ENCODE peak calls at places on chromosomes 12 and 14, in seven cellular contexts. H is keratinocyte, R is BJ, Q is left lung, V is gastrocnemius medialis, K is body of pancreas, Y is cardiac fibroblast. D is an unnamed sample.

GRCh38 chr14:80565001-80565400 is 353.7 kb upstream of the DIO2 start:
- DNase-seq in Y (no peak), K (no peak), R (no peak), Q (no peak), V (no peak), H (no peak), D (no peak)

GRCh38 chr12:89707623-89707991 is 1.0 kb downstream of the ATP2B1 start:
- DNase-seq in H (no peak), K (peak), V (peak), Q (peak), R (no peak), Y (no peak), D (no peak)

GRCh38 chr14:99467338-99468075 is 13.2 kb downstream of the SETD3 start:
- DNase-seq in V (no peak), Q (peak), H (no peak), R (no peak), K (no peak), Y (no peak), D (no peak)

GRCh38 chr12:124764870-124765570 is 98.6 kb downstream of the SCARB1 start:
- DNase-seq in K (peak), Q (no peak), Y (peak), H (no peak), V (peak), R (peak), D (peak)

GRCh38 chr12:108696111-108696995 is 35.0 kb downstream of the CORO1C start:
- DNase-seq in Y (peak), K (no peak), H (peak), V (no peak), R (peak), Q (no peak), D (peak)

GRCh38 chr14:42224053-42224888 is 617.6 kb downstream of the LRFN5 start:
- DNase-seq in Q (peak), Y (peak), R (no peak), V (no peak), H (no peak), K (peak), D (peak)

GRCh38 chr12:5708371-5708770 is 236.7 kb downstream of the ANO2 start:
- DNase-seq in Q (no peak), H (no peak), Y (no peak), R (no peak), V (no peak), K (no peak), D (no peak)

GRCh38 chr14:100835278-100836052 is 9.5 kb downstream of the MEG3 start:
- DNase-seq in R (no peak), H (no peak), K (no peak), Y (no peak), V (no peak), Q (no peak), D (no peak)

GRCh38 chr14:70789361-70789760 is 20.0 kb downstream of the MAP3K9 start:
- DNase-seq in K (no peak), R (peak), Y (peak), V (no peak), H (no peak), Q (peak), D (no peak)

GRCh38 chr12:52452101-52452500 is at the start of gene KRT6B:
- DNase-seq in H (no peak), K (no peak), Y (no peak), V (no peak), R (no peak), Q (no peak), D (no peak)

GRCh38 chr14:91348861-91349465 is 68.7 kb downstream of the CCDC88C start:
- DNase-seq in Y (no peak), R (no peak), V (no peak), H (no peak), K (no peak), Q (no peak), D (no peak)

GRCh38 chr12:8890313-8891084 is 23.8 kb upstream of the PHC1 start:
- DNase-seq in K (peak), R (no peak), Y (peak), V (peak), Q (no peak), H (no peak), D (no peak)

GRCh38 chr12:93733928-93734327 is 56.8 kb downstream of the CRADD start:
- DNase-seq in Y (no peak), Q (no peak), H (no peak), V (no peak), R (no peak), K (no peak), D (no peak)

GRCh38 chr14:103257211-103257962 is 76.7 kb upstream of the EIF5 start:
- DNase-seq in Y (no peak), H (peak), K (no peak), R (no peak), Q (no peak), V (no peak), D (no peak)

GRCh38 chr12:84910549-84911241 is 1.9 kb downstream of the SLC6A15 start:
- DNase-seq in Y (peak), K (no peak), H (no peak), V (no peak), R (no peak), Q (no peak), D (no peak)

GRCh38 chr14:63563370-63564026 is 20.3 kb upstream of the PPP2R5E start:
- DNase-seq in R (no peak), V (no peak), K (no peak), Q (no peak), Y (peak), H (no peak), D (no peak)

GRCh38 chr14:59189281-59189821 is 884 bp downstream of the DAAM1 start:
- DNase-seq in V (no peak), H (no peak), K (peak), R (no peak), Q (peak), Y (peak), D (no peak)

GRCh38 chr14:102419276-102419675 is 56.5 kb downstream of the TECPR2 start:
- DNase-seq in R (no peak), K (no peak), Y (no peak), H (no peak), V (no peak), Q (no peak), D (no peak)

GRCh38 chr12:8950702-8951478 is 1.4 kb upstream of the M6PR start:
- DNase-seq in H (no peak), K (no peak), Y (no peak), R (no peak), V (no peak), Q (no peak), D (no peak)

GRCh38 chr12:99768758-99769157 is 121.2 kb downstream of the GARIN6 start:
- DNase-seq in R (no peak), K (no peak), Y (no peak), Q (no peak), V (no peak), H (no peak), D (no peak)

GRCh38 chr14:70045715-70046535 is 142.8 kb downstream of the SLC8A3 start:
- DNase-seq in R (no peak), V (peak), Q (peak), H (no peak), K (peak), Y (peak), D (no peak)

GRCh38 chr14:69138189-69138535 is 14.8 kb downstream of the DCAF5 start:
- DNase-seq in V (no peak), R (no peak), K (no peak), Q (no peak), Y (peak), H (no peak), D (no peak)

GRCh38 chr12:71999795-72000194 is 61.1 kb downstream of the TPH2 start:
- DNase-seq in K (no peak), R (peak), H (peak), Q (no peak), Y (no peak), V (no peak), D (peak)

GRCh38 chr12:50986961-50987737 is 34.8 kb downstream of the HIGD1C start:
- DNase-seq in H (no peak), V (peak), Q (no peak), Y (peak), K (peak), R (peak), D (peak)

GRCh38 chr12:75917083-75917482 is 114.5 kb downstream of the PHLDA1 start:
- DNase-seq in H (no peak), Q (no peak), Y (no peak), R (no peak), K (no peak), V (no peak), D (no peak)

GRCh38 chr12:51721281-51721940 is 127.1 kb downstream of the FIGNL2 start:
- DNase-seq in V (no peak), H (no peak), Y (peak), K (no peak), Q (peak), R (no peak), D (no peak)

GRCh38 chr12:96752211-96752610 is 154.8 kb upstream of the NEDD1 start:
- DNase-seq in V (no peak), Y (no peak), Q (no peak), H (no peak), R (no peak), K (no peak), D (no peak)

GRCh38 chr12:94263011-94263786 is 114.8 kb downstream of the PLXNC1 start:
- DNase-seq in Y (no peak), V (no peak), R (no peak), H (no peak), K (peak), Q (no peak), D (no peak)

GRCh38 chr12:124469193-124469888 is 98.1 kb downstream of the NCOR2 start:
- DNase-seq in K (no peak), R (no peak), Y (no peak), H (no peak), Q (no peak), V (no peak), D (no peak)

GRCh38 chr14:28704153-28704552 is 62.4 kb upstream of the FOXG1 start:
- DNase-seq in H (no peak), R (no peak), Y (no peak), V (no peak), K (no peak), Q (no peak), D (no peak)

GRCh38 chr12:131251336-131252101 is 297.8 kb downstream of the ADGRD1 start:
- DNase-seq in Q (no peak), R (no peak), K (no peak), Y (no peak), H (no peak), V (no peak), D (no peak)

GRCh38 chr12:4006743-4007142 is 133.5 kb upstream of the PARP11 start:
- DNase-seq in Y (no peak), H (peak), V (no peak), Q (no peak), K (no peak), R (no peak), D (no peak)

GRCh38 chr12:60830381-60830780 is 1234.6 kb downstream of the SLC16A7 start:
- DNase-seq in Y (no peak), Q (no peak), K (no peak), V (no peak), H (no peak), R (no peak), D (no peak)

GRCh38 chr14:71497645-71498086 is 434.6 kb upstream of the RGS6 start:
- DNase-seq in V (no peak), K (peak), Y (peak), R (no peak), H (peak), Q (no peak), D (no peak)

GRCh38 chr14:35821546-35822411 is 4.4 kb upstream of the BRMS1L start:
- DNase-seq in H (no peak), V (no peak), K (peak), Q (no peak), Y (peak), R (no peak), D (peak)

GRCh38 chr12:94308612-94309011 is 151.1 kb downstream of the CEP83 start:
- DNase-seq in Q (no peak), K (no peak), R (no peak), Y (peak), V (no peak), H (no peak), D (no peak)

GRCh38 chr12:532908-533565 is 73.3 kb downstream of the B4GALNT3 start:
- DNase-seq in Q (no peak), R (peak), K (no peak), Y (no peak), H (peak), V (no peak), D (no peak)

GRCh38 chr12:13982010-13982409 is 608 bp upstream of the GRIN2B start:
- DNase-seq in Q (no peak), H (no peak), V (no peak), K (no peak), Y (no peak), R (no peak), D (no peak)

DNA sequence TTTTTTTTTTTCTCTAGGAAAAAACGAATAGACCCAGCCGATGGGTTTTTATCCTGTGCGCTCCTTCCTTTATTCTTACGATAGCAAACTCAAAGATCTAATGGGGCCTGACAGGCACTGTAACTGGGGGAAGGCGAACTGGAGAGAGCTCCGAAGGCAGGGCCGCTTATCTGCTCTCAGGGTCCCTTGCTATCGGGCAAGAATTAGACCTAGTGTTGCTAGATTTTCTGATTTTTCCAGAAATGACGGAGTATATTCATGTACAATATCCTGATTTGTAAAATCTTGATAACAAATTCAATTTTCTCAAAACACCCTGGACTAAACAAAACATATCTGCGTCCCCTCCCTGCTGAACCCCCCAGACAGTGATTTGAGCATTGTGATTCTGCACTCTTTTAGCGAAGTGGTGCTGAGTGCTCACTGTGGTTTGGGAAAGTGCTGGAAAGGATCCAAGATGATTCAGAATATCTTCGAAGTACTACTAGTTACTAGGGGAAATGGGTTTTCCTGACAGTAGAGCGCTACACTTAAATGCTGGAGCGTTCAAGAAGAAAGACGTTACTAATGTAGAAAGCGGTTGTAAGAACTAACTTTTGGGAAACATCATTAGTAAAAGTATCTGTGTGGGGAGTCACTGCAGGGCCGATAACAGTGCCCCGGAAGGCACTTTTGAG is 685 bp upstream of the STXBP6 start:
- DNase-seq in V (no peak), Q (no peak), K (peak), H (no peak), R (no peak), Y (peak), D (peak)
- H3K4me3 ChIP-seq in V (peak), Q (peak), K (no peak), H (peak), R (peak), Y (peak), D (peak)

GRCh38 chr12:47789141-47789540 is 16.1 kb downstream of the SLC48A1 start:
- DNase-seq in Q (no peak), V (no peak), Y (no peak), K (no peak), R (no peak), H (no peak), D (no peak)

GRCh38 chr12:47786662-47786974 is 13.6 kb downstream of the SLC48A1 start:
- DNase-seq in R (no peak), Y (no peak), Q (no peak), K (no peak), H (no peak), V (no peak), D (no peak)

GRCh38 chr12:47785887-47786661 is 13.0 kb downstream of the SLC48A1 start:
- DNase-seq in Q (no peak), K (no peak), V (no peak), H (no peak), R (no peak), Y (no peak), D (no peak)

GRCh38 chr12:47789712-47790489 is 16.9 kb downstream of the SLC48A1 start:
- DNase-seq in K (no peak), Y (no peak), H (no peak), Q (no peak), V (no peak), R (no peak), D (no peak)

DNA sequence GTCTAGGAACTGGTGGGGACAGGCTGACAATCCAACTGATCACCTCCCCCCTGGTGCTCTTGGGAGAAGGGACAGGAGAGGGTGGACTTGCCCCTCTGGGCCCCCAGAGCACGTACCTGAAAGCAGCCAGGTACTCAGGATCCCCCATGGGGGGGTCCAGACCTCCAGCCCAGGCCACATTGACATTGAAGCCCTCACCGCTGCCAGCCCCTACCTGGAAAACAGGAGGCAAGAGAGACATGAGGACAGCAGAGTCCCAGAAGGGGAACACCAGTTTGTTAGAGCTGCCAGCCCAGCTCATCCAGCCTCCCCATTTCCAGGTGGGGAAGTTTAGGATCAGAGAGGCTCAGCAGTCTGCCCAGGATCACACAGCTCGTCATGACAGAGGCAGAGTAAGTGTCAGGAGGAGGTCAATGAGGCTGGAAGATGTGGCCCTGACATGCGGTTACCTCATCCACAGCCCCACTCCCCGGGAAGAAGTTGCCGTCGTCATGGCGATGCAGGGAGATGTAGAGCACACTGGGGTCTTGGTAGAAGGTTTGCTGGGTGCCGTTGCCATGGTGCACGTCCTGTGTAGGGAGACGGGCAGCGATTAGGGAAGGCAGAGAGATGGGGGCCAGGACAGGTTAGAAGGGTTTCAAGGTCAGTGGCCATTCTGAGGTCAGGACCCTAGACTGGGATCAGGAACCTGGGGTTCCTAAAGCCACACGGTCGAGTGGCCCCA is 14.7 kb downstream of the SLC48A1 start:
- DNase-seq in Q (no peak), K (no peak), V (no peak), R (no peak), Y (no peak), H (no peak), D (no peak)
- TF ChIP-seq CTCF in Q (no peak), K (no peak), V (no peak), R (no peak), Y (no peak), H (no peak), D (no peak)

DNA sequence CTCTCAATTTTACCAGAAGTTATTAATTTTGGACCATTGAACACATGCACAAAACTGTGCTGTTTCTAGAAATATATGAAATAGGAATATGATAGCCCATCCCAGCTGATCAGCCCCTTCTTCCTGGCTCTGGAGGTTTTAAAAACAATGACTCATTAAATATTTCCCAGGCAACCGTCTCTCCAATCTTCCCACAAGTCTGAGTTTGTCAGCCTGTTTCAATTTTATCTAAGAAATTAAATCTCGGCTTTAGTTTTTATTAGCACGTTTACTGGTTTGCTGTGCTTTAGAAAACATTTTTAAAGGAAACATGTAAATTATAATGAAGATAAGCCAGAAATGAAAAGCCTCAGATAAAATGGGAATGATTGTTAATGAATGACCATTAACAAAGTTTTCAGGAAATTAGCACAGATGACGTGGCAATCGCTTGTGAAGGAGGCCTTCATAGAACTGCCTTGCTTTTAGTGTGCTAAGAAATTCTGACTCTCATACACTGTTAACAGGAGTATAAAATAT is 89.3 kb upstream of the RAP1B start:
- DNase-seq in Y (peak), H (no peak), K (no peak), Q (no peak), R (peak), V (no peak), D (no peak)
- H3K4me3 ChIP-seq in Y (no peak), H (no peak), K (no peak), Q (no peak), R (no peak), V (no peak), D (peak)

DNA sequence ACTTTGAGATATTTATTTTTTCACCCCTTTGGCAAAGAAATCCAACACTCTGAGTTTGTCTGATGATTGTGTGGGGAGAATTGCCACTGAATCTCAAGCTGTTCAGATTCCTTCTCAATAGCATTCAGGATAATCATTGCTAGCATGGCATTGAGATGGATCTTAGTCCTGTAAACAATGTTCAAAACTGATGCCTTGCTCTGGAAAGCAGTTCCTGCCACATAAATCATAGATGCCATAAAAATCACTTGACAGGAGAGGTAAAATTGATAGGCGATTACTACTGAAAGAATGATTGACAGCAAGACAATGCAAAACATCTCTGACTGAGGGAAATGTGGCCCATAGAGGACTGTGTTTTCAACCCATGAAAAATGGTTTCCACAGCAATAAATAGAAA is 915.6 kb downstream of the TRHDE start:
- DNase-seq in R (no peak), Y (no peak), H (no peak), Q (no peak), V (no peak), K (no peak), D (no peak)
- TF ChIP-seq CTCF in R (no peak), Y (no peak), H (no peak), Q (no peak), V (no peak), K (no peak), D (no peak)

GRCh38 chr12:56657416-56658379 is 11.9 kb upstream of the ATP5F1B start:
- DNase-seq in R (no peak), K (no peak), Q (no peak), V (no peak), Y (no peak), H (no peak), D (no peak)
- H3K4me3 ChIP-seq in R (no peak), K (no peak), Q (no peak), V (no peak), Y (no peak), H (no peak), D (no peak)

D was measured in HFF-Myc.